ENCODE peak calls at places on chromosome 18, in ten cellular contexts. M, F, I, G, C, T, B, P, N and W are unnamed samples.

GRCh38 chr18:74665905-74666304 is 68.2 kb downstream of the ZNF407 start:
- DNase-seq in C (no peak), I (no peak), F (no peak), B (no peak), G (no peak), T (no peak), N (no peak), P (no peak), M (no peak), W (no peak)

GRCh38 chr18:64330161-64330560 is 181.3 kb upstream of the LINC00305 start:
- DNase-seq in F (no peak), G (no peak), C (peak), I (no peak), T (peak), N (peak), B (peak), M (no peak), P (peak), W (no peak)

GRCh38 chr18:45997689-45998088 is 30.6 kb upstream of the EPG5 start:
- DNase-seq in F (no peak), T (no peak), M (no peak), G (no peak), C (peak), P (no peak), N (no peak), B (no peak), I (no peak), W (no peak)

GRCh38 chr18:70454705-70455322 is 166.0 kb downstream of the SOCS6 start:
- DNase-seq in M (peak), F (no peak), N (peak), P (peak), G (no peak), I (peak), B (peak), T (peak), C (peak), W (no peak)

GRCh38 chr18:23990474-23991410 is 23.8 kb upstream of the TTC39C start:
- DNase-seq in T (no peak), G (no peak), C (no peak), N (no peak), F (no peak), B (no peak), P (no peak), I (no peak), M (no peak), W (no peak)

GRCh38 chr18:71899183-71899582 is 645.0 kb downstream of the CBLN2 start:
- DNase-seq in B (no peak), P (no peak), N (no peak), T (no peak), G (no peak), C (no peak), M (no peak), F (no peak), I (no peak), W (no peak)

GRCh38 chr18:46243095-46243494 is 138.9 kb downstream of the HAUS1 start:
- DNase-seq in T (no peak), N (no peak), P (no peak), I (no peak), F (no peak), C (no peak), B (no peak), M (no peak), G (no peak), W (no peak)

GRCh38 chr18:52888014-52888413 is 548.0 kb downstream of the DCC start:
- DNase-seq in T (no peak), N (peak), P (no peak), C (peak), B (no peak), F (no peak), M (no peak), I (no peak), G (no peak), W (no peak)

GRCh38 chr18:42275138-42275535 is 320.1 kb downstream of the PIK3C3 start:
- DNase-seq in M (no peak), C (no peak), B (no peak), F (no peak), T (no peak), G (no peak), N (peak), P (no peak), I (no peak), W (no peak)

GRCh38 chr18:26943906-26944305 is 78.4 kb upstream of the AQP4 start:
- DNase-seq in G (no peak), I (no peak), C (no peak), P (no peak), F (no peak), B (no peak), T (no peak), N (no peak), M (peak), W (no peak)

GRCh38 chr18:35514283-35514682 is 16.5 kb upstream of the INO80C start:
- DNase-seq in F (no peak), G (no peak), P (no peak), T (no peak), B (no peak), C (no peak), N (no peak), M (no peak), I (no peak), W (no peak)

GRCh38 chr18:50830544-50830943 is 10.7 kb upstream of the MRO start:
- DNase-seq in I (no peak), B (no peak), T (no peak), M (no peak), P (no peak), F (no peak), C (no peak), G (no peak), N (no peak), W (no peak)

GRCh38 chr18:49898421-49898820 is 85.1 kb upstream of the ACAA2 start:
- DNase-seq in P (peak), G (peak), B (no peak), C (peak), N (peak), T (peak), M (peak), F (no peak), I (peak), W (no peak)

GRCh38 chr18:2971741-2972552 is 41.0 kb downstream of the LPIN2 start:
- DNase-seq in C (no peak), M (no peak), G (peak), T (no peak), N (no peak), B (no peak), P (no peak), F (no peak), I (no peak), W (no peak)

GRCh38 chr18:58538604-58539386 is 90.1 kb downstream of the ALPK2 start:
- DNase-seq in C (peak), G (no peak), T (no peak), I (peak), N (no peak), F (no peak), B (no peak), M (no peak), P (no peak), W (no peak)

GRCh38 chr18:13264091-13264777 is 45.7 kb downstream of the LDLRAD4 start:
- DNase-seq in I (no peak), B (no peak), G (no peak), C (no peak), M (no peak), P (no peak), F (no peak), T (no peak), N (no peak), W (peak)

GRCh38 chr18:39685303-39685902 is 2119.8 kb upstream of the CELF4 start:
- DNase-seq in B (no peak), F (no peak), M (no peak), I (peak), T (no peak), P (peak), C (peak), N (peak), G (no peak), W (no peak)

GRCh38 chr18:3449702-3450357 is at the start of gene TGIF1:
- DNase-seq in M (peak), I (peak), T (peak), N (peak), F (no peak), G (peak), C (peak), B (peak), P (peak), W (peak)

GRCh38 chr18:2686349-2686968 is 30.9 kb downstream of the SMCHD1 start:
- DNase-seq in C (peak), N (no peak), G (no peak), T (no peak), F (no peak), P (no peak), M (no peak), B (no peak), I (no peak), W (no peak)

GRCh38 chr18:24427484-24427883 is 1.0 kb downstream of the IMPACT start:
- DNase-seq in M (peak), G (no peak), N (peak), I (no peak), T (no peak), C (peak), B (no peak), F (no peak), P (peak), W (no peak)

GRCh38 chr18:12744103-12744502 is 41.3 kb downstream of the PSMG2 start:
- DNase-seq in C (peak), B (no peak), P (peak), F (no peak), G (no peak), I (peak), M (peak), N (no peak), T (peak), W (no peak)

GRCh38 chr18:79510731-79511141 is 115.0 kb downstream of the NFATC1 start:
- DNase-seq in P (no peak), G (peak), M (no peak), T (no peak), I (no peak), C (no peak), F (peak), B (no peak), N (no peak), W (peak)

GRCh38 chr18:12088096-12088495 is 5.5 kb upstream of the ANKRD62 start:
- DNase-seq in C (no peak), M (no peak), N (no peak), P (no peak), F (no peak), G (no peak), T (no peak), I (no peak), B (no peak), W (no peak)

GRCh38 chr18:59264651-59265245 is 8.5 kb downstream of the RAX start:
- DNase-seq in C (peak), F (no peak), B (no peak), M (no peak), I (no peak), P (no peak), N (peak), T (no peak), G (no peak), W (no peak)

GRCh38 chr18:6367208-6367607 is 47.5 kb downstream of the L3MBTL4 start:
- DNase-seq in M (no peak), C (no peak), G (no peak), B (no peak), N (no peak), I (no peak), F (no peak), T (no peak), P (no peak), W (no peak)
- H3K4me3 ChIP-seq in M (no peak), C (no peak), G (no peak), B (no peak), N (no peak), I (no peak), F (no peak), T (no peak), P (no peak), W (no peak)

DNA sequence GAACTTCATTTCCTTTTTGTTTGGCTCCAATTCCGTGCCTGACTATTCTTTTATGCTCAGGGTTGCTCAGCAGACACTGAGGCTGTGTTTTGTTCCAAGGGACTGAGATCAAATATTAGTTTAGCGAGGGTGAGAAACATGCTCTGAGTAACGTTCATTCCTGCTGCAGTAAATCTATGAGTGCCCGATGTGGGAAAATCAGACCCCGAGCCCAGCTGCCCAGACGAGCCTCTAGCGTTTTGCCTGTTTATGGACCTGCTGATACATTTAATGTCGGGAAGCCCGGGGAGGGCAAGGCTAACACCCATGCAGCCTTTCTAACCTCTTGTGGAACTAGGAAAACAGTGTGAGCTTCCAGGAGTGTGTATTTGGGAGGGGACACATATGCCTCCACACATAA is 119.2 kb downstream of the VAPA start:
- DNase-seq in N (no peak), B (no peak), T (no peak), P (peak), G (no peak), F (no peak), I (no peak), C (no peak), M (no peak), W (no peak)
- H3K27ac ChIP-seq in N (no peak), B (no peak), T (no peak), P (no peak), G (no peak), F (no peak), I (no peak), C (no peak), M (no peak), W (no peak)

GRCh38 chr18:55462652-55463051 is 125.3 kb downstream of the TCF4 start:
- DNase-seq in C (no peak), N (no peak), T (peak), I (no peak), G (no peak), M (no peak), P (no peak), B (no peak), F (no peak), W (no peak)
- H3K4me3 ChIP-seq in C (no peak), N (no peak), T (no peak), I (no peak), G (no peak), M (no peak), P (no peak), B (no peak), F (no peak), W (no peak)

DNA sequence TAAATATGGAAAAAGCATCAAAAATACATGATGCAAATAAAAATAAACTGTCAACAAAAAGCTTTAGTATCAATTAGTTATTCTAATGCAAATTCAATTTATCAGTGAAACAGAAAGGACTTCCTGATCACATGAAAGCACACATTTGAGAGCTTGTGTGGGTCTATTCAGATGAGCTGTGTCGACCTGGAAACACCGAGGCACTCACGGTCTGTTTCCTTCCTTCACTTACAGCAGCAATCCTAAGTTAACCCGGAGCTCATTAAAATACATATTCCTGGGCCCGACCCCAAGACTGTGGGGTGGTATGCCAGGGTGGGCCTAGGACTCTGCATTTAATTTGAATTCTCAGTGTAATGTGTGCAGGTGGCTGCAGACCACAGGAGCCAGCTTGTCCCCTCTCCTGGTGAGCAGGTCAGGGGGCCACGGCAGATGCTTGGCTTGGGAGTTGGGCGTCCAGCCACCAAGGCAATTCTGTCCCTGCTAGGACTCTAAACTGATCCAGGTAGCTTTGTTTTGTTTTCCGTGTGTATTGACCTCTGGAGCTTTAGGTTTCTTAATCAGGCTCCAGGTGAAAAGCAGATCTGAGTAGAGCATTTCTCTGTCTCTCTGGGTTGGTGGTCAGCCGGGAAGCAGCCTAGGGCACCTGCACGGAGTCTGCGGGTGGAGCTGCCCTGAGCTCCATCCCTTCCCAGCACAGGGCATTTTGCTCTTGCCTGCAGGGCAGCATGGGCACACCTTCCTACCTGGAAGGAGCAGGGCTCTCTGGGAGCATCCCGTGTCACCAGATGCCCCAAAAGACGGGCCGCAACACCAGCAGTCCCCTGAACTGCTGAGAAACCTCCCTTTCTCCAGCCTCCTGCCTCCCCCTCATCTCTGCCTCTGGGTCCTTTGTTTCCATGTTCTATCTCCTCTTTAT is 9.0 kb downstream of the MBP start:
- DNase-seq in I (no peak), T (no peak), C (no peak), B (no peak), P (no peak), G (no peak), N (no peak), M (no peak), F (no peak), W (no peak)
- H3K27ac ChIP-seq in I (no peak), T (no peak), C (no peak), B (no peak), P (no peak), G (no peak), N (no peak), M (no peak), F (no peak), W (no peak)

DNA sequence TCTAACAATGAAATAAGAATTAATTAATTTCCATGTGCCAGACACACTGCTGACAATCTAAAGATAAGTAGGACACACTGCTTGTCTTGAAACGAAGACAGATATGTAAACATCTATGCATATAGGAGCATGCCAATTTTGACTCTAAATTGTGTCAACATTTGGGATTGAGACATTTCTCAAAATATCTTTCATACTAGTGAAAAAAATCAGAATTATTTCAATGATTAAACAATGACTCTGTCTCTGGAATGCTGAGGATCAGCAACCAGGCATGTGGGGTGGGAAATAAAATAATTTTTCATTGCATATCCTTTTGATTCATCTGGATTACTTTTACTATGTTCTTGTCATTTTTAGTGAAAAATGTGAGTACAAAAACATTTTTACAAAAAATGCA is 262.6 kb upstream of the SYT4 start:
- DNase-seq in P (no peak), T (no peak), F (no peak), M (no peak), N (no peak), G (no peak), B (no peak), C (no peak), I (no peak), W (no peak)
- H3K4me3 ChIP-seq in P (no peak), T (no peak), F (no peak), M (no peak), N (no peak), G (no peak), B (no peak), C (no peak), I (no peak), W (no peak)

GRCh38 chr18:29157057-29157780 is 980.3 kb upstream of the CDH2 start:
- DNase-seq in N (no peak), I (no peak), B (no peak), M (peak), G (no peak), F (no peak), C (no peak), T (no peak), P (peak), W (no peak)

GRCh38 chr18:29157905-29158304 is 981.0 kb upstream of the CDH2 start:
- DNase-seq in I (no peak), N (no peak), B (no peak), P (peak), F (no peak), M (no peak), G (no peak), C (no peak), T (no peak), W (no peak)

GRCh38 chr18:29154196-29154757 is 977.3 kb upstream of the CDH2 start:
- DNase-seq in P (no peak), F (no peak), N (no peak), C (no peak), T (no peak), M (peak), I (no peak), G (no peak), B (no peak), W (no peak)

GRCh38 chr18:29156531-29156930 is 979.6 kb upstream of the CDH2 start:
- DNase-seq in P (peak), B (no peak), T (no peak), I (no peak), F (no peak), M (peak), N (no peak), C (no peak), G (no peak), W (no peak)

DNA sequence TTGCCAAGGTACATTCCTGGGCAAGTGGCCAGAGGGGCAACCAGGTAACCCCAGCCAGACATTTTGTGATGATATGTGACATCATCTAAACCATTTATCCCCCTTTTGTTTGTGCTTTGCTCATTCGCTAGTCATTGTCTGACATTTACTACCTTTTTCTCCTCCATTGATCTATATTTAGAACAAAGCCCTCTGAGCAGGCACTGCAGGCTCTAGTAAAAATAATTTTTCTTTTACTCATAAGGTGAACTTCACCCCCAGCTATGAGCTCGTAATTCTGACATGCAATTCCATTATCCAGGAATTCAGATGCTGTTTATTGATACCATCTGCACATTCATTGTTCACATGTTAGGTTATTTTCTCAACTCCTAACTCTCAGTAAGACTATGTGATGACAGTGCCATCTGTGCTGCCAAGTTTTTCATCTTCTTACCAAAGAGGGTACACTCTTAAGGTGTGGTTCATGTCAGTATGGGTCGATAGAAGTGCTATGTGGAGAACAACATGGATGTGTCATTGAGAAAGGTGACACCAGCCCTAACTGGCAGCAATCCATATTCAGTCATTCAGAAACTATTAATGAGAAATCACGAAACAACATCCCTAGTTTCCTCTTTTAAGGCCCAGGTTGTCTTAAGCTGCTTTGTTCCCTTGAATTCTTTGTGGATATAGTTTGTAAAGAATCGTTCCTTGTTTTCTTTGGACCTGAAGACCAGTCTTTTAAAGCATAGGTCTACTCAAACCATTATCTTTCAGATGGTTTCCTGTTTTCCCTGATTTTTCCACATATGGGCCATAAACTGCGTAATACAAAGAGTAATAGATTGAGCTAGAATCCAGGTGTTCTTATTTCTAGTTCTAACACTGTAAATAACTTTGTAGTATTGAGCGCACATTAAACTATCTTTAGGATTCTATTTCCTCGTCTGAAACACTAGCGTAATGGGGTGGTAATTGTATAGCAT is 978.1 kb upstream of the CDH2 start:
- DNase-seq in B (peak), T (no peak), G (no peak), I (no peak), N (no peak), P (peak), C (no peak), F (no peak), M (peak), W (no peak)
- H3K27ac ChIP-seq in B (peak), T (no peak), G (no peak), I (no peak), N (no peak), P (peak), C (no peak), F (no peak), M (peak), W (no peak)